ENCODE peak calls at places on chromosomes 11 and 22, in six cellular contexts. P is heart left ventricle, X is stomach, G is Peyer's patch, W is tibial nerve, F is esophagus squamous epithelium. H is an unnamed sample.

GRCh38 chr11:75896843-75897419 is 81.9 kb downstream of the UVRAG start:
- DNase-seq in P (no peak), X (no peak), G (no peak), W (no peak), F (no peak), H (no peak)

GRCh38 chr11:57345555-57346151 is 7.5 kb downstream of the P2RX3 start:
- DNase-seq in P (peak; percentile 57), X (peak; percentile 85), G (peak; percentile 92), W (peak; percentile 62), F (no peak), H (peak; percentile 87)

GRCh38 chr11:3221408-3222002 is 2.9 kb upstream of the MRGPRG start:
- DNase-seq in P (no peak), X (peak; percentile 20), G (no peak), W (no peak), F (no peak), H (peak; percentile 25)

GRCh38 chr11:94376841-94377240 is 24.4 kb downstream of the GPR83 start:
- DNase-seq in P (no peak), X (no peak), G (no peak), W (no peak), F (no peak), H (no peak)

GRCh38 chr11:57834852-57835251 is 73.2 kb downstream of the CTNND1 start:
- DNase-seq in P (no peak), X (no peak), G (no peak), W (no peak), F (no peak), H (no peak)

GRCh38 chr11:22079133-22079847 is 113.6 kb upstream of the ANO5 start:
- DNase-seq in P (no peak), X (no peak), G (no peak), W (no peak), F (no peak), H (no peak)

GRCh38 chr11:96607890-96608558 is 218.2 kb downstream of the JRKL start:
- DNase-seq in P (no peak), X (no peak), G (no peak), W (no peak), F (no peak), H (no peak)

GRCh38 chr11:19453893-19454292 is 213.1 kb upstream of the E2F8 start:
- DNase-seq in P (no peak), X (no peak), G (no peak), W (no peak), F (no peak), H (peak; percentile 56)

GRCh38 chr22:49547751-49548239 is 279.9 kb downstream of the BRD1 start:
- DNase-seq in P (peak; percentile 21), X (no peak), G (peak; percentile 34), W (no peak), F (no peak), H (no peak)

GRCh38 chr22:44648085-44648820 is 53.8 kb upstream of the PRR5 start:
- DNase-seq in P (peak; percentile 60), X (no peak), G (no peak), W (no peak), F (no peak), H (no peak)

GRCh38 chr22:22955866-22956535 is 68.4 kb downstream of the IGLL5 start:
- DNase-seq in P (peak; percentile 42), X (peak; percentile 78), G (peak; percentile 89), W (peak; percentile 61), F (no peak), H (peak; percentile 85)

GRCh38 chr11:43957571-43957970 is 15.1 kb downstream of the C11orf96 start:
- DNase-seq in P (no peak), X (no peak), G (no peak), W (no peak), F (no peak), H (no peak)

GRCh38 chr22:37290737-37291136 is 8.4 kb downstream of the CYTH4 start:
- DNase-seq in P (peak; percentile 59), X (no peak), G (no peak), W (no peak), F (no peak), H (no peak)

GRCh38 chr22:26448334-26448733 is 19.3 kb downstream of the ASPHD2 start:
- DNase-seq in P (no peak), X (no peak), G (no peak), W (no peak), F (no peak), H (no peak)

GRCh38 chr11:8025123-8025522 is 38.0 kb downstream of the EIF3F start:
- DNase-seq in P (no peak), X (no peak), G (peak; percentile 14), W (no peak), F (no peak), H (no peak)

GRCh38 chr22:21450858-21451331 is 16.3 kb upstream of the TMEM191C start:
- DNase-seq in P (no peak), X (peak; percentile 10), G (peak; percentile 28), W (peak; percentile 4), F (no peak), H (peak; percentile 7)

GRCh38 chr11:30107899-30108298 is 91.1 kb upstream of the KCNA4 start:
- DNase-seq in P (no peak), X (no peak), G (no peak), W (no peak), F (no peak), H (no peak)

GRCh38 chr11:69114362-69114761 is 41.4 kb upstream of the SMIM38 start:
- DNase-seq in P (no peak), X (no peak), G (no peak), W (no peak), F (no peak), H (no peak)

GRCh38 chr11:69773626-69774353 is 1.4 kb downstream of the FGF4 start:
- DNase-seq in P (no peak), X (no peak), G (no peak), W (no peak), F (no peak), H (no peak)

DNA sequence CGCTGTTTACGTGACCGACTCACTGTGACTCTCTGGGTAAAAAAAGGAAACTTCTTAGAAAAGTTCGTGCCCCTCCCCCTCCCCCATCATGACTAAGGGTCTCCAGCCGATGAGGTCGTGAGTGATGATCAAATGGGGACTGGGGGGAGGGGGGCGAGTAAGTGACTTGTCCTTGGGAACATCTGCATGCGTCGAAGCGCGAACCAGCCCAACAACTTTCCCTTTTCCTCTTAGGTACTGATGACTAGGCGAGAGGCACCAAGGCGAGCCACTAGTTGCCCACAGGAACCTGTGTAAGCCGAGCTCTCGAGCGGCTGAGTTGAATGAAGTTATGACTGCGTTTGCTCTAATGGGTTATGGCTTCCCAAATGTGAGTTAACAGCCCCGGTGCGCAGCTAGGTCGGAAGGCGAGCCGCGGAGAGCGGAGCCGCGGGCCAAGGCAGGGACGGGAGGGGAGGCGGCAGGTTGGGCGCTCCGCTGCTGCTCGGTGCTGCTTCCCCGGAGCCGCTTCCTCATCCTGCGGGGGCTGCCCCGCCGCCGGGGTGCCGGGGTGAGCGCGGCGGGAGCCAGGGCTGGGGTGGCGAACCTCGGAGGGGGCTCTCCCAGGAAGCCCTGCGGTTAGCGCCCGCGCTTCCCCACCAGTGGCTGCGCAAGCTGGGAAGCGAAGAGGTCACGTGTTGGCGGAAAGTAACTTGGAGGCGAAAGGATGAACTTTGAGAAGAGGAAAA is 22.0 kb upstream of the BDNF start:
- DNase-seq in P (no peak), X (no peak), G (no peak), W (no peak), F (no peak), H (no peak)
- H3K27me3 ChIP-seq in P (peaks cover 65% of the 10 kb centered on the region), X (peaks cover 68% of the 10 kb centered on the region), G (no peaks in the 10 kb centered on the region), W (peaks cover 2% of the 10 kb centered on the region), F (peaks cover 16% of the 10 kb centered on the region), H (no peaks in the 10 kb centered on the region)

GRCh38 chr11:90222152-90222458 is 744 bp downstream of the CHORDC1 start:
- DNase-seq in P (no peak), X (no peak), G (no peak), W (no peak), F (no peak), H (no peak)

GRCh38 chr11:90220391-90220790 is 2.5 kb downstream of the CHORDC1 start:
- DNase-seq in P (no peak), X (no peak), G (no peak), W (no peak), F (no peak), H (no peak)

GRCh38 chr11:90219438-90219837 is 3.4 kb downstream of the CHORDC1 start:
- DNase-seq in P (no peak), X (no peak), G (no peak), W (no peak), F (no peak), H (no peak)

GRCh38 chr11:90223248-90223585 is 368 bp upstream of the CHORDC1 start:
- DNase-seq in P (no peak), X (no peak), G (no peak), W (no peak), F (no peak), H (no peak)

DNA sequence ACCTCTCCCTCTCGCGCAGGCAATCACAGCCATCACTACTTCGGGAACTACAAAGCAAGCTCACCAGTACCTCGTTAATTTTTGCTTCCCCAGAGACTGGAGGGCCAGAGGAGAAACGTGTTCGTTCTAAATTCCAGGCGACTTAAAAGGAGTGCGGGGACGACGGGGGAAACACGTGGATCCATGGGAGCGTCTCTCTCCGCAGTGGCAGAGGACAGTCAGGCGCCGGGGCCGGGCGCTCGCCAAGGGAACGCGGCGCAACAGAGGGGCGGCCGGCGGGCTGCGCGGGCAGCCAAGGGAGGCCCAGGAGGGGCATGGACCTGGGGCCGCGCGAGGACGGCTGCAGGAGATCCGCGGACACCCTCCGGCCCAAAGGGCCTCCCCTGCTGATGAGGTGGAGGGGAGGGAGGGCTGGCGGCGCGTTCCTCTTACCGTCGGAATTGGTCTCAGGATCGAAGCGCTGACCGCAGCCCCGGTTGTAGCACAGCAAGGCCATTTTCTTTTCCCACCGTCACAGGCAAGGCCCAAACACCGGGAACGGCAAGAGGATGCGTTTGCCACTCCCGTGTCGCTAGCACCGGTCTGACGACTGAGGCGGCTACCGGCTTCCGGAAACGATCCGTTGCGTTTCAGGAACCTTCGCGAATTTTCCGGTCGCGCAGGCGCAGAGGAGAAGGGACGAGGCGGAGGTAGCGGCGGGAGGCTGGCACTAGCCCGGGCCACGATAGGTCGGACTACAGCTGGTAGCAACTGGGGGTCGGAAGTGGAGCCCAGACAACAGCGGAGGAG is at the start of gene CHORDC1:
- DNase-seq in P (peak; percentile 96), X (peak; percentile 93), G (peak; percentile 97), W (peak; percentile 81), F (peak; percentile 31), H (peak; percentile 93)
- TF ChIP-seq POLR2A in P (peak; percentile 39), X (no peak), G (peak; percentile 94), W (peak; percentile 96), F (no peak), H (peak; percentile 98)

GRCh38 chr11:850777-851762 is 8.4 kb downstream of the TSPAN4 start:
- DNase-seq in P (no peak), X (no peak), G (no peak), W (no peak), F (no peak), H (no peak)
- H3K27me3 ChIP-seq in P (no peaks in the 10 kb centered on the region), X (peaks cover 42% of the 10 kb centered on the region), G (no peaks in the 10 kb centered on the region), W (no peaks in the 10 kb centered on the region), F (no peaks in the 10 kb centered on the region), H (no peaks in the 10 kb centered on the region)

GRCh38 chr11:1060885-1061616 is 13.6 kb upstream of the MUC2 start:
- DNase-seq in P (no peak), X (peak; percentile 77), G (peak; percentile 93), W (peak; percentile 8), F (no peak), H (no peak)
- TF ChIP-seq POLR2A in P (no peak), X (no peak), G (peak; percentile 77), W (no peak), F (no peak), H (no peak)

H was measured in testis.